ENCODE peak calls at places on chromosomes 13 and 19, in ten cellular contexts. One of them, this sample, is unnamed.

GRCh38 chr13:69477451-69477850 is 630.2 kb upstream of the ATXN8OS start:
- DNase-seq in cardiac muscle cell: no peak
- DNase-seq in astrocyte: no peak
- DNase-seq in tibial artery: no peak
- DNase-seq in heart right ventricle: no peak
- DNase-seq in CD8-positive, alpha-beta T cell: no peak
- DNase-seq in B cell: no peak
- DNase-seq in choroid plexus epithelial cell: no peak
- DNase-seq in pancreas: no peak
- DNase-seq in neural crest cell: no peak
- DNase-seq in this sample: no peak

GRCh38 chr19:1065606-1066109 is 1.3 kb upstream of the ARHGAP45 start:
- DNase-seq in cardiac muscle cell: peak
- DNase-seq in astrocyte: no peak
- DNase-seq in tibial artery: no peak
- DNase-seq in heart right ventricle: no peak
- DNase-seq in CD8-positive, alpha-beta T cell: no peak
- DNase-seq in B cell: no peak
- DNase-seq in choroid plexus epithelial cell: no peak
- DNase-seq in pancreas: no peak
- DNase-seq in neural crest cell: no peak
- DNase-seq in this sample: peak

GRCh38 chr13:25046985-25047660 is 48.8 kb upstream of the PABPC3 start:
- DNase-seq in cardiac muscle cell: peak
- DNase-seq in astrocyte: peak
- DNase-seq in tibial artery: no peak
- DNase-seq in heart right ventricle: no peak
- DNase-seq in CD8-positive, alpha-beta T cell: no peak
- DNase-seq in B cell: peak
- DNase-seq in choroid plexus epithelial cell: peak
- DNase-seq in pancreas: no peak
- DNase-seq in neural crest cell: peak
- DNase-seq in this sample: no peak

GRCh38 chr13:87080100-87080779 is 590.9 kb upstream of the SLITRK5 start:
- DNase-seq in cardiac muscle cell: no peak
- DNase-seq in astrocyte: no peak
- DNase-seq in tibial artery: no peak
- DNase-seq in heart right ventricle: no peak
- DNase-seq in CD8-positive, alpha-beta T cell: no peak
- DNase-seq in B cell: no peak
- DNase-seq in choroid plexus epithelial cell: no peak
- DNase-seq in pancreas: no peak
- DNase-seq in neural crest cell: no peak
- DNase-seq in this sample: no peak

GRCh38 chr13:62512194-62513141 is 1096.8 kb upstream of the PCDH20 start:
- DNase-seq in cardiac muscle cell: peak
- DNase-seq in astrocyte: no peak
- DNase-seq in tibial artery: no peak
- DNase-seq in heart right ventricle: no peak
- DNase-seq in CD8-positive, alpha-beta T cell: no peak
- DNase-seq in B cell: peak
- DNase-seq in choroid plexus epithelial cell: peak
- DNase-seq in pancreas: peak
- DNase-seq in neural crest cell: peak
- DNase-seq in this sample: peak

GRCh38 chr13:50613356-50613831 is 230.1 kb downstream of the DLEU7 start:
- DNase-seq in cardiac muscle cell: no peak
- DNase-seq in astrocyte: peak
- DNase-seq in tibial artery: no peak
- DNase-seq in heart right ventricle: no peak
- DNase-seq in CD8-positive, alpha-beta T cell: no peak
- DNase-seq in B cell: no peak
- DNase-seq in choroid plexus epithelial cell: no peak
- DNase-seq in pancreas: no peak
- DNase-seq in neural crest cell: no peak
- DNase-seq in this sample: no peak

GRCh38 chr13:112774448-112774792 is 84.6 kb downstream of the ATP11A start:
- DNase-seq in cardiac muscle cell: no peak
- DNase-seq in astrocyte: no peak
- DNase-seq in tibial artery: no peak
- DNase-seq in heart right ventricle: no peak
- DNase-seq in CD8-positive, alpha-beta T cell: no peak
- DNase-seq in B cell: no peak
- DNase-seq in choroid plexus epithelial cell: no peak
- DNase-seq in pancreas: no peak
- DNase-seq in neural crest cell: no peak
- DNase-seq in this sample: no peak

GRCh38 chr13:41942462-41943094 is 18.3 kb downstream of the VWA8 start:
- DNase-seq in cardiac muscle cell: peak
- DNase-seq in astrocyte: peak
- DNase-seq in tibial artery: no peak
- DNase-seq in heart right ventricle: no peak
- DNase-seq in CD8-positive, alpha-beta T cell: no peak
- DNase-seq in B cell: no peak
- DNase-seq in choroid plexus epithelial cell: peak
- DNase-seq in pancreas: no peak
- DNase-seq in neural crest cell: no peak
- DNase-seq in this sample: no peak

GRCh38 chr13:36069881-36070366 is 61.3 kb downstream of the DCLK1 start:
- DNase-seq in cardiac muscle cell: no peak
- DNase-seq in astrocyte: no peak
- DNase-seq in tibial artery: peak
- DNase-seq in heart right ventricle: no peak
- DNase-seq in CD8-positive, alpha-beta T cell: no peak
- DNase-seq in B cell: no peak
- DNase-seq in choroid plexus epithelial cell: no peak
- DNase-seq in pancreas: no peak
- DNase-seq in neural crest cell: no peak
- DNase-seq in this sample: no peak

GRCh38 chr13:80550856-80551532 is 210.1 kb upstream of the SPRY2 start:
- DNase-seq in cardiac muscle cell: no peak
- DNase-seq in astrocyte: no peak
- DNase-seq in tibial artery: no peak
- DNase-seq in heart right ventricle: no peak
- DNase-seq in CD8-positive, alpha-beta T cell: no peak
- DNase-seq in B cell: no peak
- DNase-seq in choroid plexus epithelial cell: no peak
- DNase-seq in pancreas: no peak
- DNase-seq in neural crest cell: no peak
- DNase-seq in this sample: no peak

GRCh38 chr19:39430675-39431593 is 4.8 kb downstream of the RPS16 start:
- DNase-seq in cardiac muscle cell: no peak
- DNase-seq in astrocyte: peak
- DNase-seq in tibial artery: peak
- DNase-seq in heart right ventricle: no peak
- DNase-seq in CD8-positive, alpha-beta T cell: peak
- DNase-seq in B cell: peak
- DNase-seq in choroid plexus epithelial cell: peak
- DNase-seq in pancreas: no peak
- DNase-seq in neural crest cell: no peak
- DNase-seq in this sample: no peak

GRCh38 chr13:110283661-110284516 is 23.1 kb downstream of the COL4A1 start:
- DNase-seq in cardiac muscle cell: no peak
- DNase-seq in astrocyte: peak
- DNase-seq in tibial artery: no peak
- DNase-seq in heart right ventricle: no peak
- DNase-seq in CD8-positive, alpha-beta T cell: no peak
- DNase-seq in B cell: no peak
- DNase-seq in choroid plexus epithelial cell: no peak
- DNase-seq in pancreas: no peak
- DNase-seq in neural crest cell: no peak
- DNase-seq in this sample: peak

GRCh38 chr13:73480784-73481183 is 422.0 kb downstream of the KLF5 start:
- DNase-seq in cardiac muscle cell: no peak
- DNase-seq in astrocyte: no peak
- DNase-seq in tibial artery: no peak
- DNase-seq in heart right ventricle: no peak
- DNase-seq in CD8-positive, alpha-beta T cell: no peak
- DNase-seq in B cell: no peak
- DNase-seq in choroid plexus epithelial cell: no peak
- DNase-seq in pancreas: no peak
- DNase-seq in neural crest cell: no peak
- DNase-seq in this sample: no peak

GRCh38 chr13:107373551-107373950 is 805.6 kb upstream of the ARGLU1 start:
- DNase-seq in cardiac muscle cell: peak
- DNase-seq in astrocyte: peak
- DNase-seq in tibial artery: no peak
- DNase-seq in heart right ventricle: no peak
- DNase-seq in CD8-positive, alpha-beta T cell: no peak
- DNase-seq in B cell: no peak
- DNase-seq in choroid plexus epithelial cell: peak
- DNase-seq in pancreas: no peak
- DNase-seq in neural crest cell: no peak
- DNase-seq in this sample: no peak
- TF ChIP-seq CTCF in cardiac muscle cell: peak
- TF ChIP-seq CTCF in astrocyte: peak
- TF ChIP-seq CTCF in tibial artery: peak
- TF ChIP-seq CTCF in heart right ventricle: peak
- TF ChIP-seq CTCF in CD8-positive, alpha-beta T cell: no peak
- TF ChIP-seq CTCF in B cell: no peak
- TF ChIP-seq CTCF in choroid plexus epithelial cell: peak
- TF ChIP-seq CTCF in pancreas: peak
- TF ChIP-seq CTCF in neural crest cell: peak
- TF ChIP-seq CTCF in this sample: no peak

DNA sequence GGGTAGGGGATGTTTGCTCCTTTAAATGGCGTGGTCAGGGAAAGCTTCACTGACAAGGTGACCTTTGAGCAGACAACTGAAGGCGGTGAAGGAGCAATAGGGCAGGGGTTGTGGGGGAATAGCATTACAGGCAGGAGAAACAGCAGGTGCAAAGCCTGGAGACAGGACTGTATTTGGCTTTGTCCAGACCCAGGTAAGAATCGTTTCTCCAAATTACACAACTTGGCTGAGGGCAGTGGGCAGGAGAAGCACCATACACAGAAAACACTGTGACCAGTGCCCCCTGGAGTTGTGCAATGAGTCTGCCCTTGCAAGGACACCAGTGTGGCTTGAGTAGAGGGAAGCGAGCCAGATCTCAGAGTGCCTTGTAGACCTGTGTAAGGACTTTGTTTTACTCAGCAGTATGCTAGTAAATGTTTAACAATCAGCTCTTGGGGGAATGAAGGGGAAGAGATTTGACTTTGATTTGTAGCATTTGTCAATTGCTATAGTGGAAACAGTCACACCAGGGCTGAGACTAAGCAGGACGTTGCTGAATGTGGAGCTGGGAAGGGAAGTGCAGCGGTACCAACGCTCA is 360.0 kb downstream of the DCT start:
- DNase-seq in cardiac muscle cell: peak
- DNase-seq in astrocyte: no peak
- DNase-seq in tibial artery: no peak
- DNase-seq in heart right ventricle: no peak
- DNase-seq in CD8-positive, alpha-beta T cell: no peak
- DNase-seq in B cell: no peak
- DNase-seq in choroid plexus epithelial cell: no peak
- DNase-seq in pancreas: peak
- DNase-seq in neural crest cell: no peak
- DNase-seq in this sample: peak
- TF ChIP-seq CTCF in cardiac muscle cell: no peak
- TF ChIP-seq CTCF in astrocyte: no peak
- TF ChIP-seq CTCF in tibial artery: no peak
- TF ChIP-seq CTCF in heart right ventricle: no peak
- TF ChIP-seq CTCF in CD8-positive, alpha-beta T cell: no peak
- TF ChIP-seq CTCF in B cell: no peak
- TF ChIP-seq CTCF in choroid plexus epithelial cell: no peak
- TF ChIP-seq CTCF in pancreas: no peak
- TF ChIP-seq CTCF in neural crest cell: no peak
- TF ChIP-seq CTCF in this sample: peak

GRCh38 chr13:23899555-23899954 is 2.3 kb upstream of the C1QTNF9B start:
- DNase-seq in cardiac muscle cell: peak
- DNase-seq in astrocyte: peak
- DNase-seq in tibial artery: peak
- DNase-seq in heart right ventricle: no peak
- DNase-seq in CD8-positive, alpha-beta T cell: peak
- DNase-seq in B cell: peak
- DNase-seq in choroid plexus epithelial cell: peak
- DNase-seq in pancreas: peak
- DNase-seq in neural crest cell: peak
- DNase-seq in this sample: no peak
- TF ChIP-seq CTCF in cardiac muscle cell: peak
- TF ChIP-seq CTCF in astrocyte: peak
- TF ChIP-seq CTCF in tibial artery: no peak
- TF ChIP-seq CTCF in heart right ventricle: peak
- TF ChIP-seq CTCF in CD8-positive, alpha-beta T cell: peak
- TF ChIP-seq CTCF in B cell: peak
- TF ChIP-seq CTCF in choroid plexus epithelial cell: peak
- TF ChIP-seq CTCF in pancreas: no peak
- TF ChIP-seq CTCF in neural crest cell: peak
- TF ChIP-seq CTCF in this sample: no peak

DNA sequence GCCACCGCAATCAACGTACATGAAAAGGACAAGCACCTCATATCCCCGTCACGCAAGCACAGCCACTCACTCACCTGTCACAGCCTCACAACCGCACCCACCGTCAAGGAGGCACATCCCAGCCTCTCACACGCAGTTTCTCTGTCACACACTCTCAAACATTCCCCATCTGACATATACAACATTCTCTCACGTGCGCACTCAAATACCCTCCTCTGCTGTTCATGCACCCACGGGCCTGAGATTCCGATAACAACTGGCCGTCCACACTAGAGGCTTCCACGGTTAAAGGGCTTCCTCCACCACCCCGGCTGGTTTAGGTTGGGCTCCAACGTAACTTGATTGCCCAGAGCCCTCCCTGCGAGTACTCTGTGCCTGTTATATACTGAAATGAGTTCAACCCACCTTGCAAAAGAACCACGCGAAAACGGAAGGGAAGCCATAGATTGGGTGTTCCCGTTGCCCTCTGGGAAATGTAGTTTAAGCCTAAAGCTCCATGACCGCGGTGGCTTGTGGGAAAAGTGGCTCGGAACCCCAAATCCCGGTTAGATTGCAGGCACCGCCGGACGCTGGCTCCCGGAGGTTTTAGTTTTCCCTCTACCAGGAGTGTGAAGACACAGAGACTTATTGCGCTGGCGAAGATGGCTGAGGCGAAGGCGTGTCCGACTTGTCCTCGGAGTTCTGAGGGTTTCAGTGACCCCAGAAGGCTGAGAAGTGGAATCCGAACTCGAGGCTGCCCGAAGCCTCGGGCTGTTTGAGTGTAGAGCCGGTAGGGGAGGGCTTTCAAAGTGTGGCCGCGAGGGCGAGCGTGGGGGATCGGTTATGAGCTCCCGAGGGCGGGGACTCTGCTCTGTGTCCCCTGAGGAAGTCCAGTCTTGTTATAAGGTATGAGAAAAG is at the start of gene ZNF573:
- DNase-seq in cardiac muscle cell: peak
- DNase-seq in astrocyte: peak
- DNase-seq in tibial artery: peak
- DNase-seq in heart right ventricle: peak
- DNase-seq in CD8-positive, alpha-beta T cell: peak
- DNase-seq in B cell: peak
- DNase-seq in choroid plexus epithelial cell: peak
- DNase-seq in pancreas: peak
- DNase-seq in neural crest cell: peak
- DNase-seq in this sample: peak
- TF ChIP-seq CTCF in cardiac muscle cell: peak
- TF ChIP-seq CTCF in astrocyte: peak
- TF ChIP-seq CTCF in tibial artery: peak
- TF ChIP-seq CTCF in heart right ventricle: peak
- TF ChIP-seq CTCF in CD8-positive, alpha-beta T cell: no peak
- TF ChIP-seq CTCF in B cell: peak
- TF ChIP-seq CTCF in choroid plexus epithelial cell: peak
- TF ChIP-seq CTCF in pancreas: no peak
- TF ChIP-seq CTCF in neural crest cell: no peak
- TF ChIP-seq CTCF in this sample: no peak

This sample was measured in Peyer's patch.